ENCODE peak calls at places on chromosome 13, in eight cellular contexts. U is BJ, G is choroid plexus epithelial cell, C is tibial artery, N is A673, W is suprapubic skin, V is left ventricle myocardium inferior, F is colonic mucosa. A is an unnamed sample.
A peak's percentile ranks its signal among the peaks of the same experiment; 100 is the strongest.

GRCh38 chr13:48660356-48661076 is 6.8 kb downstream of the CYSLTR2 start:
- DNase-seq in F (no peak), U (no peak), W (no peak), G (no peak), C (no peak), V (no peak), N (no peak), A (no peak)

GRCh38 chr13:46053162-46054012 is 841 bp upstream of the ZC3H13 start:
- DNase-seq in C (no peak), G (no peak), U (no peak), W (no peak), V (no peak), N (no peak), F (no peak), A (no peak)

GRCh38 chr13:99375806-99376080 is 68.5 kb upstream of the GPR183 start:
- DNase-seq in F (no peak), G (no peak), V (no peak), N (no peak), W (no peak), C (no peak), U (no peak), A (no peak)

GRCh38 chr13:70253834-70254233 is 145.6 kb upstream of the KLHL1 start:
- DNase-seq in F (no peak), G (peak; percentile 70), U (no peak), N (peak; percentile 7), C (no peak), V (no peak), W (no peak), A (no peak)

GRCh38 chr13:30186644-30187431 is 120.5 kb downstream of the KATNAL1 start:
- DNase-seq in U (no peak), W (no peak), G (no peak), V (no peak), N (no peak), F (no peak), C (no peak), A (no peak)

GRCh38 chr13:43405457-43405856 is 381.3 kb downstream of the ENOX1 start:
- DNase-seq in U (no peak), W (no peak), N (no peak), V (no peak), G (peak; percentile 82), F (no peak), C (no peak), A (no peak)

GRCh38 chr13:26941345-26942174 is 181.0 kb upstream of the GPR12 start:
- DNase-seq in V (no peak), W (no peak), F (no peak), U (peak; percentile 16), G (peak; percentile 76), C (no peak), N (no peak), A (no peak)

GRCh38 chr13:97359181-97360057 is 74.5 kb upstream of the RAP2A start:
- DNase-seq in G (peak; percentile 90), W (no peak), U (peak; percentile 25), C (no peak), V (no peak), F (peak; percentile 65), N (peak; percentile 83), A (no peak)

GRCh38 chr13:73138276-73138950 is 79.6 kb downstream of the KLF5 start:
- DNase-seq in V (no peak), W (no peak), C (no peak), U (no peak), G (peak; percentile 78), F (no peak), N (no peak), A (no peak)

GRCh38 chr13:47025791-47026419 is 129.1 kb upstream of the HTR2A start:
- DNase-seq in V (peak; percentile 13), U (no peak), G (no peak), W (no peak), C (no peak), F (no peak), N (no peak), A (no peak)

GRCh38 chr13:76993021-76993420 is 1.1 kb downstream of the CLN5 start:
- DNase-seq in G (no peak), C (no peak), N (no peak), W (no peak), U (no peak), V (no peak), F (no peak), A (no peak)

GRCh38 chr13:28355046-28355821 is 139.7 kb downstream of the FLT1 start:
- DNase-seq in F (no peak), G (no peak), W (no peak), N (no peak), C (no peak), V (no peak), U (no peak), A (no peak)

DNA sequence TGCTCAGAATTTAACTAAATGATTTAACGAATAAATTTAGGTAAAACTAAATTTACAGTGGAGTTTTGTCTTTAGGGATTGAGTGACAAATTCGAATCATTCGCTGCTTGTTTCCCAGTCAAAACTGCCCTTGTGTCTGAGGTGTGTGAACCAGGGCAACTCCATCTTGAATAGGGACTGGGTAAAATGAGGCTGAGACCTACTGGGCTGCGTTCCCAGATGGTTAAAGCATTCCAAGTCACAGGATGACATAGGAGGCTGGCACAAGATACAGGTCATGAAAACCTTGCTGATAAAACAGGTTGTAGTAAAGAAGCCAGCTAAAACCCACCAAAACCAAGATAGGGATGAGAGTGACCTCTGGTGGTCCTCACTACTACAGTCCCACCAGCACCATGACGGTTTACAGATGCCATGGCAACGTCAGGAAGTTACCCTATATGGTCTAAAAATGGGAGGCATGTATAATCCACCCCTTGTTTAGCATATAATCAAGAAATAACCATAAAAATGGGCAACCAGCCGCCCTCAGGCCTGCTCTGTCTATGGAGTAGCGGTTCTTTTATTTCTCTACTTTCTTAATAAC is 10.2 kb upstream of the ANKRD10 start:
- DNase-seq in F (no peak), N (peak; percentile 33), U (no peak), W (no peak), V (no peak), C (no peak), G (peak; percentile 26), A (peak; percentile 24)
- TF ChIP-seq CTCF in F (no peak), N (peak; percentile 46), U (peak; percentile 11), W (no peak), V (peak; percentile 32), C (no peak), G (no peak), A (no peak)

GRCh38 chr13:65881561-65882155 is 1348.5 kb downstream of the PCDH9 start:
- DNase-seq in F (no peak), G (no peak), N (no peak), W (no peak), V (no peak), U (no peak), C (no peak), A (no peak)

GRCh38 chr13:65882810-65883209 is 1347.3 kb downstream of the PCDH9 start:
- DNase-seq in C (no peak), G (no peak), V (no peak), W (no peak), F (no peak), N (peak; percentile 0), U (no peak), A (no peak)
- TF ChIP-seq CTCF in C (no peak), G (peak; percentile 13), V (peak; percentile 14), W (no peak), F (no peak), N (peak; percentile 25), U (no peak), A (no peak)

GRCh38 chr13:78468546-78469060 is 134.7 kb downstream of the POU4F1 start:
- DNase-seq in F (no peak), U (no peak), C (no peak), W (no peak), V (no peak), G (no peak), N (no peak), A (no peak)
- TF ChIP-seq CTCF in F (no peak), U (no peak), C (no peak), W (no peak), V (no peak), G (no peak), N (no peak), A (no peak)

GRCh38 chr13:50244355-50244912 is 229.2 kb downstream of the KCNRG start:
- DNase-seq in G (no peak), W (no peak), N (no peak), C (no peak), F (no peak), U (no peak), V (no peak), A (no peak)

GRCh38 chr13:50244913-50245574 is 229.8 kb downstream of the KCNRG start:
- DNase-seq in N (no peak), W (no peak), C (no peak), G (peak; percentile 88), U (peak; percentile 59), F (peak; percentile 32), V (no peak), A (no peak)

GRCh38 chr13:50250403-50250802 is 235.2 kb downstream of the KCNRG start:
- DNase-seq in W (no peak), V (no peak), G (no peak), U (no peak), N (no peak), F (no peak), C (no peak), A (no peak)

GRCh38 chr13:50243926-50244325 is 228.7 kb downstream of the KCNRG start:
- DNase-seq in W (no peak), F (no peak), N (no peak), V (no peak), C (no peak), G (no peak), U (no peak), A (no peak)

GRCh38 chr13:50248537-50249521 is 233.6 kb downstream of the KCNRG start:
- DNase-seq in C (no peak), F (no peak), N (no peak), U (no peak), V (no peak), G (no peak), W (no peak), A (no peak)
- TF ChIP-seq CTCF in C (no peak), F (no peak), N (no peak), U (no peak), V (no peak), G (no peak), W (no peak), A (no peak)

DNA sequence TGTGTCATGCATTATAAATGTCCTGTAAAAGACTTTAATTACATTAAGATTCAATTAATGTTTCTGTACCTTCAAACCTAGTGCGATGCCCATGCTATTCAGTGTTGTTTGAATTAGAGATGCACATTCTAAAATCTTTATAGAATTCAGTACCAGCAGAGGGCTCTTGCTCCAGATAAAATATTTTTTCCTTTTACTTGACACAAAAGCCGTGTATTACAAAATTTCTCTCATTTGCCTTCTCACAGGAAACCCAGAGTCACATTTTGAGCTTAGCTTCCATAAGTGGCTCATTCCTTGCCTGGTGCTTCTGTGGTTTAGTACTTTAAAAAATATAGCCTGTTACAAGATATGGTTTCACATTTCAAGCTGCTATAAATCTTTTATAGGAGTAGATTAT is 101.2 kb downstream of the RNF17 start:
- DNase-seq in V (no peak), C (no peak), F (no peak), N (peak; percentile 25), U (no peak), W (no peak), G (peak; percentile 42), A (no peak)
- TF ChIP-seq CTCF in V (peak; percentile 21), C (peak; percentile 6), F (no peak), N (peak; percentile 37), U (no peak), W (no peak), G (peak; percentile 43), A (no peak)

A was measured in coronary artery.